ENCODE peak calls at places on chromosome 9, in four cellular contexts. One of them, this sample, is unnamed.

GRCh38 chr9:135343136-135343535 is 136.4 kb upstream of the PPP1R26 start:
- DNase-seq in SK-N-SH: no peak
- DNase-seq in HepG2: no peak
- DNase-seq in GM12892: no peak
- DNase-seq in this sample: no peak

GRCh38 chr9:130929571-130930022 is 9.4 kb downstream of the FIBCD1 start:
- DNase-seq in SK-N-SH: no peak
- DNase-seq in HepG2: no peak
- DNase-seq in GM12892: no peak
- DNase-seq in this sample: no peak

GRCh38 chr9:123355761-123356520 is at the start of gene CRB2:
- DNase-seq in SK-N-SH: peak
- DNase-seq in HepG2: peak
- DNase-seq in GM12892: peak
- DNase-seq in this sample: no peak

GRCh38 chr9:26754494-26755188 is 138.0 kb downstream of the CAAP1 start:
- DNase-seq in SK-N-SH: no peak
- DNase-seq in HepG2: no peak
- DNase-seq in GM12892: no peak
- DNase-seq in this sample: no peak

GRCh38 chr9:135288941-135289534 is 190.5 kb upstream of the PPP1R26 start:
- DNase-seq in SK-N-SH: no peak
- DNase-seq in HepG2: no peak
- DNase-seq in GM12892: no peak
- DNase-seq in this sample: no peak

GRCh38 chr9:133101356-133102189 is 19.5 kb downstream of the RALGDS start:
- DNase-seq in SK-N-SH: no peak
- DNase-seq in HepG2: no peak
- DNase-seq in GM12892: no peak
- DNase-seq in this sample: no peak

GRCh38 chr9:78462616-78463015 is 165.7 kb downstream of the PSAT1 start:
- DNase-seq in SK-N-SH: no peak
- DNase-seq in HepG2: no peak
- DNase-seq in GM12892: no peak
- DNase-seq in this sample: no peak

GRCh38 chr9:16601991-16602390 is 268.5 kb downstream of the BNC2 start:
- DNase-seq in SK-N-SH: no peak
- DNase-seq in HepG2: no peak
- DNase-seq in GM12892: no peak
- DNase-seq in this sample: no peak

GRCh38 chr9:124869986-124870560 is 8.1 kb downstream of the ARPC5L start:
- DNase-seq in SK-N-SH: no peak
- DNase-seq in HepG2: peak
- DNase-seq in GM12892: no peak
- DNase-seq in this sample: no peak

GRCh38 chr9:132670359-132670815 is at the start of gene GTF3C4:
- DNase-seq in SK-N-SH: peak
- DNase-seq in HepG2: no peak
- DNase-seq in GM12892: peak
- DNase-seq in this sample: peak

GRCh38 chr9:129726322-129727160 is 26.3 kb downstream of the PTGES start:
- DNase-seq in SK-N-SH: peak
- DNase-seq in HepG2: peak
- DNase-seq in GM12892: peak
- DNase-seq in this sample: peak

GRCh38 chr9:91807640-91808246 is 142.3 kb downstream of the ROR2 start:
- DNase-seq in SK-N-SH: no peak
- DNase-seq in HepG2: no peak
- DNase-seq in GM12892: no peak
- DNase-seq in this sample: no peak

GRCh38 chr9:96009690-96010477 is 134.4 kb downstream of the ERCC6L2 start:
- DNase-seq in SK-N-SH: no peak
- DNase-seq in HepG2: no peak
- DNase-seq in GM12892: no peak
- DNase-seq in this sample: no peak

GRCh38 chr9:13817754-13818278 is 496.1 kb downstream of the NFIB start:
- DNase-seq in SK-N-SH: no peak
- DNase-seq in HepG2: no peak
- DNase-seq in GM12892: no peak
- DNase-seq in this sample: no peak

GRCh38 chr9:93574900-93575705 is 1.3 kb upstream of the PHF2 start:
- DNase-seq in SK-N-SH: peak
- DNase-seq in HepG2: no peak
- DNase-seq in GM12892: no peak
- DNase-seq in this sample: no peak

GRCh38 chr9:71524996-71525580 is 243.2 kb downstream of the CEMIP2 start:
- DNase-seq in SK-N-SH: no peak
- DNase-seq in HepG2: no peak
- DNase-seq in GM12892: no peak
- DNase-seq in this sample: no peak

GRCh38 chr9:83238871-83239624 is 176.1 kb upstream of the RASEF start:
- DNase-seq in SK-N-SH: no peak
- DNase-seq in HepG2: peak
- DNase-seq in GM12892: no peak
- DNase-seq in this sample: no peak

GRCh38 chr9:126722252-126722921 is 82.5 kb upstream of the ZBTB43 start:
- DNase-seq in SK-N-SH: peak
- DNase-seq in HepG2: no peak
- DNase-seq in GM12892: peak
- DNase-seq in this sample: peak

GRCh38 chr9:98993570-98993945 is 49.9 kb downstream of the COL15A1 start:
- DNase-seq in SK-N-SH: no peak
- DNase-seq in HepG2: no peak
- DNase-seq in GM12892: peak
- DNase-seq in this sample: no peak

GRCh38 chr9:134379774-134380431 is 53.6 kb downstream of the RXRA start:
- DNase-seq in SK-N-SH: no peak
- DNase-seq in HepG2: no peak
- DNase-seq in GM12892: no peak
- DNase-seq in this sample: no peak

GRCh38 chr9:35091536-35091935 is 4.9 kb downstream of the PIGO start:
- DNase-seq in SK-N-SH: no peak
- DNase-seq in HepG2: no peak
- DNase-seq in GM12892: no peak
- DNase-seq in this sample: no peak

DNA sequence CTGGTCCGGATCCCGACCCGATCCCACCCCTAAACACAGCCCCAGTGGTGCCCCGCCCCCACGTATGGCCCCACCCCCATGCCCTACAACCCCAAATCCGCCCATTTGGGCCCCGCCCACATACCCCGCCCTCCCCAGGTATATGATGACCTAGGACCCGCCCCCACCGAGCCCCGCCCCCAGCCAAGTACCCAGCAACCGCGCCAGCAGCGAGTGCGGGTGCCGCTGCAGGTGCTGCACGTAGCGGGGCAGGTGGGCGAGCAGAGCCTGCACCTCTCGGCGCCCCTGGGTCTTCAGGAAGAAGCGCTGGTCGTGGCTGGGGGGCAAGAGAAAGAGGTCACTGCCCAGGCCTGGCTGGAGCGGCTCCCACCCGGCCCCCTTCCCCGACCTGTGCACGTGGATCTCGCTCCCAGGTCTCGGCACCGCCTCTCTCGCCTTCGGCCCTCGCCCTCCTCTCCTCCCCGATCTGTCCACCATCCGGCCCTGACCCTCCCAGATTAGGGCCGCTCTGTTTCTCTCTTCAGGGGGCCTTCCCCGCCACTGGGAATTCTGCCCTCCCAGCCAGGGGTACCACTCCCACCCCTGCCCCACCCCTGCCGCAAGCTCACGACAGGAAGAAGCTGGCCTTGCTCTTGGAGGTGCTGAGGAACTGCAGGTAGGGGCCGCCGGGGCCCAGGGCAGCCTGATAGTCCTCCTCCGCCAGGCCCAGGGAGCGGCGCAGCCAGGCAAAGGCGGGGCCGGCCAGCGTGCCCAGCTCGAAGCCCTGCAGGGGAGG is 2.9 kb downstream of the PIP5KL1 start:
- DNase-seq in SK-N-SH: no peak
- DNase-seq in HepG2: no peak
- DNase-seq in GM12892: no peak
- DNase-seq in this sample: no peak
- TF ChIP-seq POLR2AphosphoS5 in SK-N-SH: no peak
- TF ChIP-seq POLR2AphosphoS5 in HepG2: no peak
- TF ChIP-seq POLR2AphosphoS5 in GM12892: no peak
- TF ChIP-seq POLR2AphosphoS5 in this sample: no peak

DNA sequence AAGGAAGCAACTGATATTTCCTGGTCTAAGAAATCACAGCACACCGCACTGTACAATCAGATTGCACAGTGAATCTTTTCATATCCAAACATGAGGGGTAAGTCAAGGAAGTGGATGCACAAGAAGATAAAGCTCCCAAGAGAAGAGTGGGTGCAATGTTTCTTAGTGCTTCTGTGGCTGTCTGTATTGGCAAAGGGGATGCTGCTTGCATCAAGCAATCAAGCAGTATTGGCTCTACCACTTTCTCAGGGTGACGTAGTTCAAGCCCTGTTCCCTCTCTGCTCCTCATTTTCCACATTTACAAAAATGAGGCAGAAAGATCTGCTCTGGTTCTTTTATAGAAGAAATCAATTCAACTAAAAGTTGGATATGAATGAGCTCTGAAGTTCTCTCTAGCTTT is 2.3 kb downstream of the TNFSF8 start:
- DNase-seq in SK-N-SH: no peak
- DNase-seq in HepG2: no peak
- DNase-seq in GM12892: no peak
- DNase-seq in this sample: no peak
- TF ChIP-seq TAF1 in SK-N-SH: no peak
- TF ChIP-seq TAF1 in HepG2: no peak
- TF ChIP-seq TAF1 in GM12892: no peak
- TF ChIP-seq TAF1 in this sample: no peak

GRCh38 chr9:20608582-20608981 is 13.7 kb downstream of the MLLT3 start:
- DNase-seq in SK-N-SH: no peak
- DNase-seq in HepG2: no peak
- DNase-seq in GM12892: no peak
- DNase-seq in this sample: no peak

GRCh38 chr9:20606637-20607036 is 15.7 kb downstream of the MLLT3 start:
- DNase-seq in SK-N-SH: no peak
- DNase-seq in HepG2: no peak
- DNase-seq in GM12892: no peak
- DNase-seq in this sample: no peak

GRCh38 chr9:20614602-20615216 is 7.6 kb downstream of the MLLT3 start:
- DNase-seq in SK-N-SH: no peak
- DNase-seq in HepG2: no peak
- DNase-seq in GM12892: no peak
- DNase-seq in this sample: no peak

GRCh38 chr9:20616808-20617207 is 5.5 kb downstream of the MLLT3 start:
- DNase-seq in SK-N-SH: no peak
- DNase-seq in HepG2: no peak
- DNase-seq in GM12892: no peak
- DNase-seq in this sample: no peak

GRCh38 chr9:20611751-20612287 is 10.5 kb downstream of the MLLT3 start:
- DNase-seq in SK-N-SH: peak
- DNase-seq in HepG2: peak
- DNase-seq in GM12892: no peak
- DNase-seq in this sample: no peak
- TF ChIP-seq POLR2AphosphoS5 in SK-N-SH: no peak
- TF ChIP-seq POLR2AphosphoS5 in HepG2: no peak
- TF ChIP-seq POLR2AphosphoS5 in GM12892: no peak
- TF ChIP-seq POLR2AphosphoS5 in this sample: no peak

DNA sequence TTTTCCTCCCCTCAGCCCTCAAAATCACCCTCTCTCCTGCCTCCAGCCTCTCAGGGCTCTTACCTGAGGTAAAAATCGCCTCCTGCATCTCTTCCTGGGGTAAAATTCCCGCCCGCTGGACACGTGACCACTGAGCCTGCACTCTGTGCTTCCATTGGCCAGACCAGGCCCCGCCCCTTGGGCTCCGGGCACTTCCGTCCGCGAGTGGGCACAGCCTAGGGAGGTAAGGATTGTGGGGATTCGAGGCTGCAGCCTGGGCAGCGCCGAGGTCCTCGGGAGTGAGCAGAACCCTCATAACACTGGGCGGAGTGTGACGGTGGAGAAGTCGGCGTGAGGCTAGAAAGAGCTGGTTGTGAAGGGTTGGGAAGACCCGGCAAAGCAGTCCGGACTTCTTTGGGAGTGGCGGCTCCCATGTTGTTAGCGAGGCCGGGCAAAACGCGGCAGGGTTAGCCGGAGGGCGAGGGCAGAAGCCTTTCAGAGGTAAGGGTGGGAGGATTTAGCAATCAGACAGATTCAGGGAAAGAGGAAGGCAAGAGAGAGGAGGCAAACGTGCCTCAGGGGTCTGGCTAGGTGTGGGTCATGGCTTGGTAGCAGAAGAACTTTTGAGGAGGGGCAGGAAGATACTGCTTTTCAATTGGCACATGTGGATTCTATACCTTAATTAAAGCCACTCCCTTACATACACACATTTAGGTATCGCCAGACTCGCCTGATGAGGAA is at the start of gene SHOC1:
- DNase-seq in SK-N-SH: no peak
- DNase-seq in HepG2: no peak
- DNase-seq in GM12892: no peak
- DNase-seq in this sample: no peak
- TF ChIP-seq TAF1 in SK-N-SH: no peak
- TF ChIP-seq TAF1 in HepG2: no peak
- TF ChIP-seq TAF1 in GM12892: no peak
- TF ChIP-seq TAF1 in this sample: no peak